ENCODE peak calls at places on chromosomes 11 and 22, in six cellular contexts. H is CD4-positive, alpha-beta T cell; R is colonic mucosa; B is CD8-positive, alpha-beta memory T cell; T is coronary artery; N is hepatocyte. A is an unnamed sample.

GRCh38 chr11:69475866-69476714 is 5.4 kb upstream of the LINC01488 start:
- DNase-seq in H (no peak), R (no peak), B (no peak), T (no peak), N (no peak), A (no peak)

GRCh38 chr11:36251716-36252307 is 37.4 kb downstream of the COMMD9 start:
- DNase-seq in H (no peak), R (no peak), B (no peak), T (no peak), N (no peak), A (no peak)

GRCh38 chr11:721913-722811 is 16.1 kb downstream of the EPS8L2 start:
- DNase-seq in H (peak), R (peak), B (peak), T (no peak), N (peak), A (no peak)

GRCh38 chr22:30064172-30064571 is 16.1 kb upstream of the HORMAD2 start:
- DNase-seq in H (no peak), R (no peak), B (no peak), T (no peak), N (no peak), A (no peak)

GRCh38 chr11:70076461-70076931 is 1.6 kb upstream of the ANO1 start:
- DNase-seq in H (no peak), R (no peak), B (no peak), T (peak), N (no peak), A (no peak)

GRCh38 chr11:14288189-14288935 is 70.6 kb downstream of the RRAS2 start:
- DNase-seq in H (no peak), R (no peak), B (no peak), T (no peak), N (no peak), A (no peak)

GRCh38 chr11:121762820-121763219 is 310.1 kb upstream of the SORL1-AS1 start:
- DNase-seq in H (no peak), R (no peak), B (no peak), T (no peak), N (peak), A (no peak)

GRCh38 chr22:46547883-46548244 is 10.4 kb upstream of the CELSR1 start:
- DNase-seq in H (no peak), R (no peak), B (no peak), T (no peak), N (peak), A (no peak)

GRCh38 chr11:103528596-103528995 is 419.4 kb downstream of the DYNC2H1 start:
- DNase-seq in H (no peak), R (no peak), B (no peak), T (no peak), N (no peak), A (no peak)

GRCh38 chr22:37218399-37218770 is 6.1 kb upstream of the SSTR3 start:
- DNase-seq in H (no peak), R (no peak), B (no peak), T (no peak), N (no peak), A (no peak)

GRCh38 chr11:61019818-61020405 is 48.4 kb downstream of the CD6 start:
- DNase-seq in H (no peak), R (no peak), B (no peak), T (no peak), N (no peak), A (no peak)

GRCh38 chr22:22959147-22959827 is 71.7 kb downstream of the IGLL5 start:
- DNase-seq in H (peak), R (peak), B (peak), T (no peak), N (peak), A (peak)

GRCh38 chr11:7088921-7089320 is at the start of gene RBMXL2:
- DNase-seq in H (no peak), R (no peak), B (no peak), T (no peak), N (no peak), A (no peak)

GRCh38 chr11:132943737-132944556 is 588.4 kb downstream of the OPCML start:
- DNase-seq in H (no peak), R (no peak), B (no peak), T (no peak), N (peak), A (no peak)

GRCh38 chr11:112790286-112790685 is 170.9 kb upstream of the NCAM1 start:
- DNase-seq in H (no peak), R (no peak), B (no peak), T (no peak), N (no peak), A (no peak)

GRCh38 chr11:41879186-41879738 is 419.8 kb upstream of the LRRC4C start:
- DNase-seq in H (no peak), R (no peak), B (no peak), T (no peak), N (no peak), A (no peak)

GRCh38 chr11:2376751-2377451 is at the start of gene CD81:
- DNase-seq in H (peak), R (peak), B (peak), T (no peak), N (peak), A (peak)

GRCh38 chr11:94731921-94732601 is 36.1 kb upstream of the AMOTL1 start:
- DNase-seq in H (no peak), R (no peak), B (no peak), T (no peak), N (no peak), A (no peak)

GRCh38 chr11:19589567-19590260 is 122.9 kb upstream of the NAV2 start:
- DNase-seq in H (no peak), R (no peak), B (no peak), T (peak), N (no peak), A (no peak)

GRCh38 chr11:19592842-19593241 is 119.8 kb upstream of the NAV2 start:
- DNase-seq in H (no peak), R (no peak), B (no peak), T (peak), N (no peak), A (no peak)

DNA sequence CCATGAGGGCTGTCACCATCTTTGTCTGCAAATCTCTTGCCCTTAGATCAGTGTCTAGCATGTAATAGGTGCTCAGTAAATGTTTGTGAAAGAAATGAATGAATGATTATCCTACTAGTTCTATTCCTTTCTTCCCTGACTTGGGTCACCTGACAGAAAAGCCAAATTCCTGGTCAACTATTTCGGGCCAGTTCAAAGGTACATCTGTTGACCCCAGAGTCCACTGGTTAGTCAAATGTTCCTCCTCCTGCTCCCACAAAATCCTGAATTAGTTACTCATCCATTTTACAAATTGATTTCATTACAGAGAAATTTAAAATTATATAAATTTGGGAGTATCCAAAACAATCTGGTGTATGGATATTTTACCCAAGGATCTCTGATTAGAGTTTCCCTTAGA is 124.7 kb upstream of the NAV2 start:
- DNase-seq in H (no peak), R (no peak), B (no peak), T (no peak), N (no peak), A (no peak)
- H3K27ac ChIP-seq in H (no peak), R (no peak), B (no peak), T (no peak), N (no peak), A (no peak)

GRCh38 chr11:35011389-35011788 is 95.0 kb downstream of the PDHX start:
- DNase-seq in H (no peak), R (no peak), B (no peak), T (no peak), N (no peak), A (no peak)

GRCh38 chr11:35010656-35011055 is 94.2 kb downstream of the PDHX start:
- DNase-seq in H (no peak), R (no peak), B (no peak), T (no peak), N (no peak), A (no peak)

GRCh38 chr11:35009191-35009940 is 92.9 kb downstream of the PDHX start:
- DNase-seq in H (no peak), R (peak), B (no peak), T (no peak), N (peak), A (no peak)

GRCh38 chr11:35011944-35012343 is 95.5 kb downstream of the PDHX start:
- DNase-seq in H (no peak), R (no peak), B (no peak), T (no peak), N (no peak), A (no peak)

DNA sequence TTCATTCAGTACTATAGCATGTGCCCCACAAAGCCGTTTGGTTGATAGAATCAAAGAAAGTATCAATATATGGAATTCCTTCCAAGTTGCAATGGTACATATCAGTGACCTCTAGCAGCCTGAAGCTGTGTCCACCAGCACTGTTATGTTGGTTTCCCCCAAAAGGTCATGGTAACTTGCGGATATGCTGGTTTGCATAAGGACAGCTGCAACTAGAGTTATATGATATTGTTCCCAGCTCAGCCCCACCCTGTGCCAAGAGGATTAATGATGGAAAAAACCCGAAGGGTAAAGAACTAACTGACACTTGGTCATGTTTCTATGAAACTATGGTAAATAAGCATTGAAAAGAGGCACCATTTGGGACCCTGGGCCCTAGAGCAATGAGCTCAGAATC is 93.5 kb downstream of the PDHX start:
- DNase-seq in H (no peak), R (no peak), B (no peak), T (no peak), N (no peak), A (no peak)
- H3K27ac ChIP-seq in H (no peak), R (peak), B (no peak), T (no peak), N (peak), A (no peak)

GRCh38 chr11:12707500-12707880 is 33.3 kb downstream of the TEAD1 start:
- DNase-seq in H (no peak), R (no peak), B (no peak), T (no peak), N (no peak), A (no peak)
- H3K27ac ChIP-seq in H (no peak), R (no peak), B (no peak), T (no peak), N (no peak), A (no peak)

GRCh38 chr22:33542722-33543121 is 377.6 kb downstream of the LARGE1 start:
- DNase-seq in H (no peak), R (no peak), B (no peak), T (no peak), N (no peak), A (no peak)

GRCh38 chr22:33542153-33542552 is 378.1 kb downstream of the LARGE1 start:
- DNase-seq in H (no peak), R (no peak), B (no peak), T (no peak), N (no peak), A (no peak)

GRCh38 chr22:33538277-33538885 is 381.9 kb downstream of the LARGE1 start:
- DNase-seq in H (no peak), R (no peak), B (no peak), T (no peak), N (no peak), A (no peak)

GRCh38 chr22:33539202-33539901 is 380.9 kb downstream of the LARGE1 start:
- DNase-seq in H (no peak), R (no peak), B (no peak), T (no peak), N (no peak), A (no peak)

GRCh38 chr22:33539902-33540751 is 380.1 kb downstream of the LARGE1 start:
- DNase-seq in H (no peak), R (peak), B (no peak), T (no peak), N (peak), A (peak)
- H3K27ac ChIP-seq in H (no peak), R (peak), B (no peak), T (no peak), N (peak), A (peak)

GRCh38 chr11:62446091-62446490 is 27.3 kb downstream of the SCGB1A1 start:
- DNase-seq in H (no peak), R (peak), B (no peak), T (no peak), N (no peak), A (no peak)

GRCh38 chr11:62444271-62444833 is 25.5 kb downstream of the SCGB1A1 start:
- DNase-seq in H (peak), R (peak), B (no peak), T (peak), N (no peak), A (peak)

GRCh38 chr11:62443390-62444201 is 24.8 kb downstream of the SCGB1A1 start:
- DNase-seq in H (no peak), R (no peak), B (no peak), T (peak), N (no peak), A (no peak)

GRCh38 chr11:62444835-62445234 is 26.0 kb downstream of the SCGB1A1 start:
- DNase-seq in H (no peak), R (no peak), B (no peak), T (no peak), N (no peak), A (no peak)

DNA sequence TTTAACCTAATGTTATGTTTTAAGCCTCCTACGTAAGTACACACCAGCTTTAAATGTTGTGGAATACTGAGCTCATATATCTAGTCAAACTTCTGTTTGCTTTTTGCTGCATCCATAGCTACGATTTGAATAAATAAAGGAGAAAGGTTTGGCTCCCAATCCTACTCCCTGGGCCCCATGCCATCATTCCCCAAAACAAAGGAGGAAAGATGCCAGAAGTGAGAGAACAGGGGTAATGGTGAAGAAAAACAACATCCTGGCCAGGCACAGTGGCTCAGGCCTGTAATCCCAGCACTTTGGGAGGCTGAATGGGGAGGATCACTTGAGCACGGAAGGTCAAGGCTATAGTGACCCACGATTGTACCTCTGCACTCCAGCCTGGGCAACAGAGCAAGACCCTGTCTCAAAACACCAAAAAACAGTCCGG is 26.5 kb downstream of the SCGB1A1 start:
- DNase-seq in H (no peak), R (no peak), B (no peak), T (peak), N (no peak), A (no peak)
- H3K27ac ChIP-seq in H (no peak), R (peak), B (no peak), T (peak), N (peak), A (no peak)

GRCh38 chr11:75276696-75277095 is 36.1 kb downstream of the TPBGL start:
- DNase-seq in H (no peak), R (no peak), B (no peak), T (no peak), N (no peak), A (no peak)
- H3K27ac ChIP-seq in H (peak), R (no peak), B (peak), T (no peak), N (no peak), A (no peak)

A was measured in substantia nigra.